ENCODE peak calls at places on chromosomes 13 and 19, in eight cellular contexts. P, U, V, Z, G, E, H and R are unnamed samples.

GRCh38 chr13:50353651-50354415 is 338.6 kb downstream of the KCNRG start:
- DNase-seq in P (no peak), Z (no peak), E (no peak), U (peak; percentile 14), H (no peak), V (no peak), G (no peak), R (no peak)

GRCh38 chr13:41463823-41464602 is 6.7 kb downstream of the RGCC start:
- DNase-seq in V (no peak), H (no peak), U (no peak), E (no peak), Z (no peak), G (no peak), P (no peak), R (peak; percentile 27)

GRCh38 chr13:40440990-40441820 is 225.2 kb downstream of the FOXO1 start:
- DNase-seq in E (no peak), V (peak; percentile 70), P (peak; percentile 93), Z (peak; percentile 89), G (no peak), H (no peak), U (peak; percentile 55), R (no peak)

GRCh38 chr13:26062853-26063444 is 11.1 kb upstream of the SHISA2 start:
- DNase-seq in V (peak; percentile 66), Z (no peak), G (no peak), E (no peak), H (peak; percentile 25), U (peak; percentile 77), P (no peak), R (no peak)

GRCh38 chr19:3656747-3657394 is 30.3 kb upstream of the CACTIN start:
- DNase-seq in U (no peak), Z (no peak), E (no peak), V (no peak), P (no peak), H (no peak), G (no peak), R (no peak)

GRCh38 chr19:3761382-3762129 is at the start of gene APBA3:
- DNase-seq in V (peak; percentile 95), Z (peak; percentile 94), P (peak; percentile 97), H (peak; percentile 94), G (peak; percentile 94), U (peak; percentile 91), E (peak; percentile 73), R (peak; percentile 97)

GRCh38 chr19:31408460-31409124 is 59.4 kb upstream of the TSHZ3 start:
- DNase-seq in G (no peak), E (no peak), Z (no peak), H (no peak), U (peak; percentile 98), V (peak; percentile 8), P (no peak), R (no peak)

GRCh38 chr13:80242728-80243427 is 98.0 kb downstream of the SPRY2 start:
- DNase-seq in P (no peak), H (no peak), Z (no peak), E (no peak), V (no peak), U (no peak), G (no peak), R (no peak)

GRCh38 chr19:15112385-15112784 is 5.2 kb downstream of the SYDE1 start:
- DNase-seq in U (no peak), H (no peak), E (no peak), P (no peak), Z (no peak), G (peak; percentile 77), V (no peak), R (no peak)

GRCh38 chr13:94325660-94326059 is 153.8 kb downstream of the DCT start:
- DNase-seq in V (no peak), H (no peak), G (no peak), E (no peak), Z (no peak), P (no peak), U (peak; percentile 60), R (no peak)

GRCh38 chr19:30666301-30666803 is 294.2 kb downstream of the ZNF536 start:
- DNase-seq in U (peak; percentile 36), V (peak; percentile 54), H (peak; percentile 12), Z (peak; percentile 58), E (no peak), P (no peak), G (peak; percentile 75), R (no peak)

GRCh38 chr13:83350569-83350968 is 531.7 kb downstream of the SLITRK1 start:
- DNase-seq in E (no peak), H (no peak), P (no peak), U (peak; percentile 4), Z (no peak), G (no peak), V (no peak), R (no peak)

DNA sequence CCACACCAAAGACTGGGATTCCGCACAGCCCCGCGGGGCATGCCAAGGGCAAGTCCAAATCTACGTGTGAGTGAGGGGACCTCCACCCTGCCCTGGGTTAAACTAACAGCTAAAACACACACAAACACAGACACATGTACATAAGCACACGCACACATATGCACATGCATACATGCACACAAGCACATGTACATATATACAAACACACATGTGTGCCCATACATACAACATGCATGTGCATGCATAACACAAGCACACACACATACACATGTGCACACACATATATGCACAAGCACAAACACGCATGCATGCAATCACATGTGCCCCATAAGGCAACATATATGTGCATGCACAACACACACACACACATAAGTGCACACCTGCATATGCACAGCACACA is 136.7 kb downstream of the SOX1 start:
- DNase-seq in U (no peak), Z (no peak), H (no peak), P (no peak), V (no peak), G (no peak), E (no peak), R (no peak)
- H3K9me3 ChIP-seq in U (no peaks in the 10 kb centered on the region), Z (peaks cover 3% of the 10 kb centered on the region), H (no peaks in the 10 kb centered on the region), P (no peaks in the 10 kb centered on the region), V (no peaks in the 10 kb centered on the region), G (no peaks in the 10 kb centered on the region), E (no peaks in the 10 kb centered on the region), R (no peaks in the 10 kb centered on the region)

GRCh38 chr19:6297202-6297601 is 17.4 kb upstream of the MLLT1 start:
- DNase-seq in U (no peak), G (no peak), H (no peak), E (no peak), V (no peak), P (no peak), Z (no peak), R (no peak)
- H3K9me3 ChIP-seq in U (no peaks in the 10 kb centered on the region), G (peaks cover 29% of the 10 kb centered on the region), H (peaks cover 18% of the 10 kb centered on the region), E (peaks cover 18% of the 10 kb centered on the region), V (peaks cover 22% of the 10 kb centered on the region), P (peaks cover under 1% of the 10 kb centered on the region), Z (peaks cover 7% of the 10 kb centered on the region), R (peaks cover 12% of the 10 kb centered on the region)

DNA sequence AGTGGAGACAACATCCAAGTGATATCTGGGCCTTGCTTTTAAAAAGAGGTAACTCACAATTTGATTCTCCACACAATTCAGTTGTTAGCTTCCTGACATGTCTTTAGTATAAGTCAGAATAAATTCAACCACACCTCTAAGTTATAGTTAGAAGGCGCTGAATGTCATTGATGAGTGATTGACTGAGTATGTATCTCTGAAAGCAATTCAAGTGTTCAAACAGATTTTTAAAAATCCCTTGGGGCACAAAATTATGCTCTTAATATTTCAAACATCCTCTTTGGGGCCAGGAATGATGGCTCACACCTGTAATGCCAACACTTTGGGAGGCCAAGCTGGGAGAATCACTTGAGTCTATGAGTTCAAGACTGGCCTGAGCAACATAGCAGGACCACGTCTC is 137.0 kb upstream of the PRR20A start:
- DNase-seq in V (no peak), Z (no peak), E (no peak), H (no peak), P (no peak), G (no peak), U (no peak), R (no peak)
- H3K9me3 ChIP-seq in V (no peaks in the 10 kb centered on the region), Z (no peaks in the 10 kb centered on the region), E (peaks cover 3% of the 10 kb centered on the region), H (no peaks in the 10 kb centered on the region), P (no peaks in the 10 kb centered on the region), G (no peaks in the 10 kb centered on the region), U (no peaks in the 10 kb centered on the region), R (no peaks in the 10 kb centered on the region)

GRCh38 chr19:6970021-6970420 is 51.2 kb downstream of the MBD3L2B start:
- DNase-seq in P (no peak), H (no peak), Z (no peak), V (no peak), G (no peak), U (no peak), E (no peak), R (no peak)
- H3K9me3 ChIP-seq in P (no peaks in the 10 kb centered on the region), H (no peaks in the 10 kb centered on the region), Z (no peaks in the 10 kb centered on the region), V (no peaks in the 10 kb centered on the region), G (peaks cover 63% of the 10 kb centered on the region), U (no peaks in the 10 kb centered on the region), E (no peaks in the 10 kb centered on the region), R (no peaks in the 10 kb centered on the region)

GRCh38 chr19:58261600-58261967 is 17.2 kb upstream of the ZNF8 start:
- DNase-seq in Z (no peak), V (no peak), P (no peak), U (no peak), E (no peak), H (no peak), G (no peak), R (no peak)

GRCh38 chr19:58265100-58265499 is 13.7 kb upstream of the ZNF8 start:
- DNase-seq in E (no peak), P (no peak), Z (no peak), V (no peak), H (no peak), U (no peak), G (no peak), R (no peak)

GRCh38 chr19:58268344-58268743 is 10.4 kb upstream of the ZNF8 start:
- DNase-seq in U (no peak), Z (no peak), P (no peak), H (no peak), E (no peak), V (no peak), G (no peak), R (no peak)

GRCh38 chr19:58261968-58262921 is 16.5 kb upstream of the ZNF8 start:
- DNase-seq in V (no peak), P (no peak), H (no peak), E (no peak), Z (no peak), U (no peak), G (no peak), R (no peak)

DNA sequence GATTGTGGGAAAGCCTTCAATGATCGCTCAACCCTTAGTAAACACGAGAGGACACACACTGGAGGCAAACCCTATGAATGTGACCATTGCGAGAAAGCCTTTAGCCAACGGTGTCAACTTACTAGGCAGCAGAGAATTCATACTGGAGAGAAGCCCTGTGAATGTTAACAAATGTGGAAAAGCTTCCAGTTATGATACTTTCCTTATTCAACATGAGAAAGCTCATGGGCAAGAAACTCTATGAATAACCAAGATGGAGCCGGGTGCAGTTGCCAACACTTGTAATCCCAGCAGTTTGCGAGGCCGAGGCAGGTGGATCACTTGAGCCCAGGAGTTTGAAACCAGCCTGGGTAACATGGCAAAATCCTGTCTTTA is 15.8 kb upstream of the ZNF8 start:
- DNase-seq in E (no peak), U (no peak), H (no peak), P (no peak), Z (no peak), G (no peak), V (no peak), R (no peak)
- H3K9me3 ChIP-seq in E (peaks cover 99% of the 10 kb centered on the region), U (peaks cover 26% of the 10 kb centered on the region), H (peaks cover 92% of the 10 kb centered on the region), P (peaks cover 23% of the 10 kb centered on the region), Z (peaks cover 85% of the 10 kb centered on the region), G (peaks cover 90% of the 10 kb centered on the region), V (peaks cover 100% of the 10 kb centered on the region), R (peaks cover 64% of the 10 kb centered on the region)

GRCh38 chr19:44258139-44258538 is 1.5 kb upstream of the ZNF233 start:
- DNase-seq in H (no peak), E (no peak), Z (no peak), U (no peak), V (no peak), P (no peak), G (no peak), R (no peak)
- H3K9me3 ChIP-seq in H (peaks cover 91% of the 10 kb centered on the region), E (peaks cover 100% of the 10 kb centered on the region), Z (peaks cover 19% of the 10 kb centered on the region), U (no peaks in the 10 kb centered on the region), V (peaks cover 68% of the 10 kb centered on the region), P (no peaks in the 10 kb centered on the region), G (peaks cover 5% of the 10 kb centered on the region), R (peaks cover 22% of the 10 kb centered on the region)